ENCODE peak calls at places on chromosome 10, in five cellular contexts. N is DND-41, Z is A549, G is astrocyte, S is cardiac muscle cell. F is an unnamed sample.
A peak's percentile ranks its signal among the peaks of the same experiment; 100 is the strongest.

GRCh38 chr10:101691081-101691480 is 3.9 kb downstream of the FBXW4 start:
- DNase-seq in G (no peak), Z (no peak), S (no peak), N (no peak), F (no peak)

GRCh38 chr10:125158528-125159485 is 1.6 kb downstream of the CTBP2 start:
- DNase-seq in N (peak; percentile 27), S (peak; percentile 64), G (peak; percentile 47), Z (peak; percentile 42), F (peak; percentile 32)

GRCh38 chr10:17151716-17152115 is 22.1 kb upstream of the CUBN start:
- DNase-seq in Z (no peak), S (no peak), G (no peak), N (no peak), F (no peak)

GRCh38 chr10:75431180-75432111 is at the start of gene LRMDA:
- DNase-seq in Z (peak; percentile 22), S (peak; percentile 64), G (no peak), N (no peak), F (no peak)

GRCh38 chr10:33947563-33947962 is 613.1 kb upstream of the NRP1 start:
- DNase-seq in N (no peak), G (no peak), S (no peak), Z (no peak), F (no peak)

GRCh38 chr10:58930497-58930896 is 245.9 kb upstream of the PHYHIPL start:
- DNase-seq in N (no peak), G (peak; percentile 63), Z (no peak), S (no peak), F (peak; percentile 71)

GRCh38 chr10:126372359-126372758 is 15.9 kb downstream of the ADAM12 start:
- DNase-seq in Z (no peak), G (no peak), N (no peak), S (no peak), F (no peak)

GRCh38 chr10:8168836-8169235 is 114.3 kb downstream of the GATA3 start:
- DNase-seq in S (no peak), N (no peak), G (no peak), Z (no peak), F (no peak)

GRCh38 chr10:91909178-91909677 is at the start of gene FGFBP3:
- DNase-seq in N (peak; percentile 80), S (peak; percentile 91), G (peak; percentile 52), Z (peak; percentile 65), F (peak; percentile 44)

GRCh38 chr10:78109210-78109609 is 75.5 kb downstream of the RPS24 start:
- DNase-seq in Z (no peak), G (no peak), S (no peak), N (no peak), F (no peak)

GRCh38 chr10:78594938-78595645 is 473.7 kb upstream of the ZMIZ1 start:
- DNase-seq in N (no peak), S (no peak), Z (no peak), G (no peak), F (no peak)

GRCh38 chr10:122555431-122555830 is 5.1 kb upstream of the DMBT1 start:
- DNase-seq in G (no peak), N (no peak), S (no peak), Z (no peak), F (no peak)

GRCh38 chr10:13440709-13441061 is 88.1 kb downstream of the BEND7 start:
- DNase-seq in S (no peak), G (no peak), N (no peak), Z (no peak), F (no peak)

GRCh38 chr10:34814228-34815173 is 595 bp downstream of the PARD3 start:
- DNase-seq in Z (peak; percentile 43), S (peak; percentile 71), N (peak; percentile 72), G (no peak), F (no peak)

GRCh38 chr10:98302711-98303365 is 34.8 kb upstream of the LOXL4 start:
- DNase-seq in N (no peak), S (no peak), Z (no peak), G (no peak), F (no peak)

GRCh38 chr10:22436526-22436892 is 91.2 kb downstream of the SPAG6 start:
- DNase-seq in N (no peak), G (no peak), Z (no peak), S (peak; percentile 1), F (no peak)

GRCh38 chr10:22434521-22434920 is 89.2 kb downstream of the SPAG6 start:
- DNase-seq in S (no peak), Z (no peak), G (no peak), N (no peak), F (no peak)

GRCh38 chr10:22436893-22437619 is 91.8 kb downstream of the SPAG6 start:
- DNase-seq in G (peak; percentile 92), N (peak; percentile 90), S (peak; percentile 74), Z (peak; percentile 78), F (peak; percentile 89)

GRCh38 chr10:22435650-22436049 is 90.4 kb downstream of the SPAG6 start:
- DNase-seq in G (no peak), S (no peak), N (no peak), Z (no peak), F (no peak)

GRCh38 chr10:22433875-22434274 is 88.6 kb downstream of the SPAG6 start:
- DNase-seq in G (peak; percentile 95), Z (peak; percentile 67), N (no peak), S (no peak), F (peak; percentile 95)
- TF ChIP-seq CTCF in G (no peak), Z (no peak), N (no peak), S (no peak), F (no peak)

GRCh38 chr10:96951954-96952353 is 119.9 kb downstream of the LCOR start:
- DNase-seq in N (no peak), S (no peak), G (no peak), Z (no peak), F (no peak)

GRCh38 chr10:96949039-96949683 is 117.1 kb downstream of the LCOR start:
- DNase-seq in Z (no peak), S (peak; percentile 11), G (no peak), N (no peak), F (no peak)

GRCh38 chr10:96947036-96947435 is 114.9 kb downstream of the LCOR start:
- DNase-seq in S (no peak), N (no peak), G (no peak), Z (no peak), F (no peak)
- H3K4me3 ChIP-seq in S (peak overlapping the region; percentile 8), N (no peak overlapping the region), G (no peak overlapping the region), Z (no peak overlapping the region), F (no peak overlapping the region)

GRCh38 chr10:4851176-4851575 is 25.2 kb downstream of the AKR1E2 start:
- DNase-seq in Z (no peak), G (no peak), N (no peak), S (no peak), F (no peak)
- TF ChIP-seq CTCF in Z (no peak), G (no peak), N (no peak), S (no peak), F (no peak)

GRCh38 chr10:80471715-80472233 is 17.7 kb downstream of the TSPAN14 start:
- DNase-seq in S (no peak), G (no peak), N (no peak), Z (no peak), F (no peak)

GRCh38 chr10:80473692-80474596 is 19.8 kb downstream of the TSPAN14 start:
- DNase-seq in Z (no peak), N (no peak), S (no peak), G (no peak), F (peak; percentile 62)

GRCh38 chr10:80472234-80473095 is 18.4 kb downstream of the TSPAN14 start:
- DNase-seq in N (no peak), Z (peak; percentile 52), G (peak; percentile 85), S (no peak), F (peak; percentile 97)

GRCh38 chr10:80474597-80474910 is 20.4 kb downstream of the TSPAN14 start:
- DNase-seq in G (no peak), N (no peak), S (no peak), Z (no peak), F (no peak)

GRCh38 chr10:80473096-80473657 is 19.1 kb downstream of the TSPAN14 start:
- DNase-seq in G (no peak), N (no peak), S (no peak), Z (no peak), F (no peak)
- H3K4me3 ChIP-seq in G (no peak overlapping the region), N (no peak overlapping the region), S (no peak overlapping the region), Z (no peak overlapping the region), F (no peak overlapping the region)

DNA sequence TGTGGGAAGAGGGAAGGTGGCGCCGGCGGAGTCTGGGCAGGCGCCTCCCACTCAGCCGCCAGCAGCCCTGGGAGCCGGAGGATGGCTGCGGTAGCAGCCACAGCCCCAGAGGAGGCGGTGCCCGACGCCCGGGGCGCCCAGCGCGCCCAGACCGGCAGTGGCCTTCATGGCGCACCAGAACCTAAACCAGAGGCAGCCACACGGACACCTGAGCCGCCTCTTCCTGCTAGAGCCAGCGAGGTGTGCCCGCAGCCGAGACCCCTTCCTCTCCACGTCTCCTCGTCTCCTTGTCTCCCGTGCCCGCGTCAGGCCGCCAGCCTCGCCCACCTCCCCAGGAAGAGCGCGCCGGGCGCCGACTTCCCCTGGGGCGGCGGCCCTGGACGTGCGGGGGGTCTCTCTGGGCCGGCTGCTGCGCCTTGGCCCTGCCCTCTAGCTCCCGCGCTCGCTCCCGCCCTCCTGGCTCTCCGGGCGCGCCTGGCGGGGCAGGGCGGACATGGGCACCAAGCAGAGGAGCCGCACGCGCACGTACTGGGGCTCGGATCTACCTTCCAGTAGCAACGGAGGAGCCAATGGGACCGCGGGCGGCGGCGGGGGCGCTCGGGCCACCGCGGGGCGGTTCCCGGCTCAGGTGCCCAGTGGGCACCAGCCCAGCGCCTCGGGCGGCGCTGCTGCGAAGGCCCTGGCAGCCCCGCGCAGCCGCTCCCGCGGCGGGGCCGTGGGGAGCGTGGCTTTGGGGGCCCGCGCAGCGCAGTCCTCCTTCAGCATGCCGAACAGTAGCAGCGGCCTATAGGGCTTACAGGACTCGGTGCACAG is 33.0 kb upstream of the SFTPD start:
- DNase-seq in G (peak; percentile 15), Z (peak; percentile 69), S (peak; percentile 70), N (no peak), F (peak; percentile 10)
- TF ChIP-seq CTCF in G (no peak), Z (no peak), S (peak; percentile 22), N (no peak), F (no peak)

GRCh38 chr10:74289172-74289571 is 138.2 kb downstream of the ADK start:
- DNase-seq in G (no peak), Z (no peak), S (no peak), N (no peak), F (no peak)

GRCh38 chr10:74290703-74291102 is 139.7 kb downstream of the ADK start:
- DNase-seq in Z (no peak), N (no peak), G (peak; percentile 79), S (peak; percentile 58), F (peak; percentile 72)

GRCh38 chr10:74293686-74294365 is 142.8 kb downstream of the ADK start:
- DNase-seq in N (no peak), S (peak; percentile 54), G (peak; percentile 85), Z (peak; percentile 39), F (peak; percentile 82)

GRCh38 chr10:74292871-74293427 is 141.9 kb downstream of the ADK start:
- DNase-seq in Z (no peak), N (no peak), S (peak; percentile 11), G (peak; percentile 93), F (peak; percentile 84)

GRCh38 chr10:74289956-74290355 is 138.9 kb downstream of the ADK start:
- DNase-seq in Z (no peak), N (no peak), S (peak; percentile 8), G (peak; percentile 21), F (peak; percentile 31)
- H3K4me3 ChIP-seq in Z (no peak overlapping the region), N (no peak overlapping the region), S (no peak overlapping the region), G (no peak overlapping the region), F (no peak overlapping the region)

F was measured in fibroblast of mammary gland.